ENCODE peak calls at places on chromosomes 4 and X, in ten cellular contexts. L is GM18507, N is GM04503, F is epithelial cell of esophagus, G is GM04504, C is cardiac muscle cell, H is AG10803, W is GF-D8, P is sigmoid colon, M is posterior cingulate gyrus. Q is an unnamed sample.

GRCh38 chr4:158523990-158524545 is 2.4 kb downstream of the RXFP1 start:
- DNase-seq in M (no peak), W (no peak), L (no peak), F (peak), C (no peak), H (no peak), P (no peak), N (no peak), G (no peak), Q (no peak)

GRCh38 chrX:56783450-56783831 is 54.4 kb downstream of the NBDY start:
- DNase-seq in W (no peak), H (no peak), P (peak), N (no peak), L (no peak), C (no peak), M (peak), F (no peak), G (peak), Q (no peak)

GRCh38 chr4:71009796-71010588 is 16.5 kb downstream of the DCK start:
- DNase-seq in M (no peak), L (no peak), W (no peak), F (peak), C (peak), P (no peak), G (peak), H (peak), N (peak), Q (no peak)

GRCh38 chr4:41844327-41844726 is 90.9 kb upstream of the TMEM33 start:
- DNase-seq in G (no peak), W (no peak), M (no peak), C (no peak), F (no peak), H (no peak), P (no peak), N (no peak), L (no peak), Q (no peak)

GRCh38 chr4:56730097-56730496 is 49.0 kb upstream of the HOPX start:
- DNase-seq in M (no peak), C (no peak), F (no peak), N (no peak), W (no peak), P (no peak), G (no peak), H (no peak), L (no peak), Q (no peak)

GRCh38 chr4:186557061-186557460 is 1.7 kb upstream of the MTNR1A start:
- DNase-seq in G (no peak), M (no peak), W (no peak), L (no peak), C (no peak), F (no peak), P (no peak), H (peak), N (peak), Q (no peak)

GRCh38 chr4:43564107-43564506 is 671.6 kb downstream of the GRXCR1 start:
- DNase-seq in G (no peak), L (no peak), F (no peak), P (no peak), H (no peak), N (no peak), C (no peak), M (no peak), W (no peak), Q (no peak)

GRCh38 chrX:79259073-79259689 is 108.0 kb downstream of the ITM2A start:
- DNase-seq in N (no peak), L (no peak), P (no peak), G (no peak), F (no peak), C (peak), W (peak), M (no peak), H (no peak), Q (no peak)

GRCh38 chrX:154409222-154409871 is at the start of gene DNASE1L1:
- DNase-seq in W (peak), C (peak), N (no peak), H (peak), M (no peak), P (peak), F (peak), L (no peak), G (peak), Q (peak)

GRCh38 chrX:73850124-73851013 is 287.4 kb downstream of the CHIC1 start:
- DNase-seq in M (no peak), N (peak), W (no peak), L (no peak), G (peak), C (peak), P (peak), F (peak), H (peak), Q (peak)

GRCh38 chr4:133150643-133151300 is 1.7 kb downstream of the PCDH10 start:
- DNase-seq in C (peak), L (no peak), G (no peak), P (peak), W (no peak), N (no peak), H (no peak), F (peak), M (peak), Q (no peak)

GRCh38 chr4:118280501-118281218 is 72.1 kb downstream of the PRSS12 start:
- DNase-seq in W (peak), N (no peak), P (no peak), M (no peak), H (peak), C (peak), G (no peak), L (no peak), F (peak), Q (peak)

GRCh38 chr4:44861756-44862155 is 135.4 kb upstream of the GNPDA2 start:
- DNase-seq in M (no peak), G (no peak), L (no peak), C (peak), N (no peak), W (no peak), F (peak), P (no peak), H (no peak), Q (no peak)

GRCh38 chr4:186900232-186900900 is 176.7 kb upstream of the FAT1 start:
- DNase-seq in F (peak), P (no peak), W (no peak), N (peak), L (no peak), H (peak), M (no peak), G (peak), C (peak), Q (no peak)

GRCh38 chrX:17859609-17860178 is 1.4 kb downstream of the RAI2 start:
- DNase-seq in M (no peak), F (no peak), W (no peak), C (no peak), N (no peak), G (no peak), P (no peak), H (no peak), L (no peak), Q (no peak)

GRCh38 chr4:5836943-5837342 is 55.9 kb downstream of the CRMP1 start:
- DNase-seq in H (no peak), C (no peak), M (no peak), F (no peak), W (no peak), N (no peak), G (no peak), L (no peak), P (no peak), Q (no peak)

GRCh38 chr4:67700119-67700873 is 659 bp downstream of the UBA6 start:
- DNase-seq in M (no peak), H (peak), G (no peak), F (peak), C (peak), P (no peak), N (no peak), L (peak), W (peak), Q (no peak)

GRCh38 chr4:76950846-76951321 is 1.3 kb downstream of the SEPTIN11 start:
- DNase-seq in W (peak), F (peak), M (peak), P (no peak), L (no peak), C (peak), H (peak), N (no peak), G (no peak), Q (no peak)

GRCh38 chr4:3445829-3446545 is 4.2 kb downstream of the HGFAC start:
- DNase-seq in M (peak), W (no peak), G (no peak), F (no peak), P (no peak), H (no peak), L (no peak), N (no peak), C (no peak), Q (no peak)

GRCh38 chr4:185741795-185742194 is 70.2 kb downstream of the SORBS2 start:
- DNase-seq in C (no peak), H (no peak), L (no peak), M (no peak), N (no peak), W (no peak), F (no peak), P (no peak), G (no peak), Q (no peak)

GRCh38 chrX:98379134-98379533 is 1495.4 kb downstream of the RPA4 start:
- DNase-seq in N (no peak), W (no peak), F (no peak), G (no peak), C (no peak), H (no peak), M (no peak), L (no peak), P (no peak), Q (no peak)

GRCh38 chr4:76067652-76068286 is 6.7 kb upstream of the ART3 start:
- DNase-seq in H (peak), L (no peak), P (peak), N (peak), W (peak), F (peak), G (peak), C (peak), M (peak), Q (peak)

GRCh38 chr4:146059153-146059552 is 116.4 kb upstream of the LSM6 start:
- DNase-seq in L (no peak), N (no peak), C (no peak), G (no peak), M (no peak), H (no peak), P (no peak), F (no peak), W (no peak), Q (no peak)

GRCh38 chr4:77199276-77199675 is 42.3 kb downstream of the CCNG2 start:
- DNase-seq in C (no peak), N (no peak), L (no peak), H (no peak), F (peak), G (no peak), W (no peak), M (no peak), P (no peak), Q (no peak)

GRCh38 chr4:22504931-22505330 is 10.9 kb downstream of the ADGRA3 start:
- DNase-seq in P (no peak), N (no peak), W (no peak), M (no peak), H (no peak), L (no peak), G (no peak), F (peak), C (no peak), Q (no peak)

GRCh38 chr4:7771541-7772507 is 167.8 kb downstream of the AFAP1 start:
- DNase-seq in P (peak), N (no peak), H (no peak), L (peak), C (no peak), F (no peak), M (no peak), G (no peak), W (no peak), Q (no peak)

GRCh38 chr4:140103676-140104075 is 50.3 kb downstream of the MAML3 start:
- DNase-seq in C (peak), N (peak), W (peak), H (peak), F (peak), L (no peak), G (no peak), M (no peak), P (no peak), Q (peak)

GRCh38 chrX:53184836-53185235 is 40.2 kb downstream of the KDM5C start:
- DNase-seq in P (no peak), H (peak), M (no peak), C (peak), N (peak), F (peak), G (peak), W (no peak), L (no peak), Q (no peak)

GRCh38 chrX:18927558-18927957 is 56.4 kb downstream of the PHKA2 start:
- DNase-seq in F (no peak), G (no peak), P (no peak), C (no peak), M (no peak), H (no peak), W (no peak), L (no peak), N (no peak), Q (no peak)